ENCODE peak calls at places on chromosomes 7 and 10, in four cellular contexts. One of them, this sample, is unnamed.
A peak's percentile ranks its signal among the peaks of the same experiment; 100 is the strongest.

GRCh38 chr7:98754041-98754479 is 115.8 kb downstream of the TMEM130 start:
- DNase-seq in progenitor cell of endocrine pancreas: no peak
- DNase-seq in PC-3: peak; percentile 7
- DNase-seq in sigmoid colon: no peak
- DNase-seq in this sample: no peak

GRCh38 chr10:12844796-12845524 is 156.6 kb downstream of the CCDC3 start:
- DNase-seq in progenitor cell of endocrine pancreas: no peak
- DNase-seq in PC-3: peak; percentile 71
- DNase-seq in sigmoid colon: peak; percentile 70
- DNase-seq in this sample: no peak

GRCh38 chr10:102065561-102066420 is 642 bp downstream of the HPS6 start:
- DNase-seq in progenitor cell of endocrine pancreas: peak; percentile 25
- DNase-seq in PC-3: no peak
- DNase-seq in sigmoid colon: peak; percentile 68
- DNase-seq in this sample: peak; percentile 32

GRCh38 chr7:145212050-145212449 is 376.2 kb upstream of the TPK1 start:
- DNase-seq in progenitor cell of endocrine pancreas: no peak
- DNase-seq in PC-3: no peak
- DNase-seq in sigmoid colon: no peak
- DNase-seq in this sample: no peak

GRCh38 chr7:110544199-110544598 is 546.7 kb upstream of the LRRN3 start:
- DNase-seq in progenitor cell of endocrine pancreas: no peak
- DNase-seq in PC-3: no peak
- DNase-seq in sigmoid colon: no peak
- DNase-seq in this sample: no peak

GRCh38 chr10:80415734-80416281 is 7.5 kb downstream of the PRXL2A start:
- DNase-seq in progenitor cell of endocrine pancreas: no peak
- DNase-seq in PC-3: no peak
- DNase-seq in sigmoid colon: no peak
- DNase-seq in this sample: no peak

GRCh38 chr7:106313456-106313891 is 28.7 kb upstream of the NAMPT start:
- DNase-seq in progenitor cell of endocrine pancreas: no peak
- DNase-seq in PC-3: peak; percentile 92
- DNase-seq in sigmoid colon: no peak
- DNase-seq in this sample: no peak

GRCh38 chr7:138417103-138417695 is 42.9 kb upstream of the TRIM24 start:
- DNase-seq in progenitor cell of endocrine pancreas: no peak
- DNase-seq in PC-3: no peak
- DNase-seq in sigmoid colon: no peak
- DNase-seq in this sample: no peak

GRCh38 chr7:117061751-117062150 is 108.5 kb downstream of the ST7 start:
- DNase-seq in progenitor cell of endocrine pancreas: no peak
- DNase-seq in PC-3: peak; percentile 54
- DNase-seq in sigmoid colon: no peak
- DNase-seq in this sample: no peak

GRCh38 chr7:1851731-1852531 is 181.9 kb downstream of the ELFN1 start:
- DNase-seq in progenitor cell of endocrine pancreas: no peak
- DNase-seq in PC-3: no peak
- DNase-seq in sigmoid colon: peak; percentile 55
- DNase-seq in this sample: no peak

GRCh38 chr10:3060481-3060889 is 6.9 kb upstream of the PFKP start:
- DNase-seq in progenitor cell of endocrine pancreas: no peak
- DNase-seq in PC-3: no peak
- DNase-seq in sigmoid colon: peak; percentile 45
- DNase-seq in this sample: no peak

GRCh38 chr7:2019693-2020511 is 212.8 kb downstream of the MAD1L1 start:
- DNase-seq in progenitor cell of endocrine pancreas: no peak
- DNase-seq in PC-3: no peak
- DNase-seq in sigmoid colon: peak; percentile 78
- DNase-seq in this sample: peak; percentile 71

GRCh38 chr10:11725912-11726311 is 16.3 kb upstream of the ECHDC3 start:
- DNase-seq in progenitor cell of endocrine pancreas: no peak
- DNase-seq in PC-3: no peak
- DNase-seq in sigmoid colon: no peak
- DNase-seq in this sample: no peak

GRCh38 chr10:11727563-11727962 is 14.6 kb upstream of the ECHDC3 start:
- DNase-seq in progenitor cell of endocrine pancreas: no peak
- DNase-seq in PC-3: no peak
- DNase-seq in sigmoid colon: peak; percentile 21
- DNase-seq in this sample: no peak

GRCh38 chr10:11730779-11731178 is 11.4 kb upstream of the ECHDC3 start:
- DNase-seq in progenitor cell of endocrine pancreas: no peak
- DNase-seq in PC-3: no peak
- DNase-seq in sigmoid colon: peak; percentile 34
- DNase-seq in this sample: no peak

GRCh38 chr10:11729790-11730315 is 12.3 kb upstream of the ECHDC3 start:
- DNase-seq in progenitor cell of endocrine pancreas: no peak
- DNase-seq in PC-3: no peak
- DNase-seq in sigmoid colon: peak; percentile 14
- DNase-seq in this sample: no peak

DNA sequence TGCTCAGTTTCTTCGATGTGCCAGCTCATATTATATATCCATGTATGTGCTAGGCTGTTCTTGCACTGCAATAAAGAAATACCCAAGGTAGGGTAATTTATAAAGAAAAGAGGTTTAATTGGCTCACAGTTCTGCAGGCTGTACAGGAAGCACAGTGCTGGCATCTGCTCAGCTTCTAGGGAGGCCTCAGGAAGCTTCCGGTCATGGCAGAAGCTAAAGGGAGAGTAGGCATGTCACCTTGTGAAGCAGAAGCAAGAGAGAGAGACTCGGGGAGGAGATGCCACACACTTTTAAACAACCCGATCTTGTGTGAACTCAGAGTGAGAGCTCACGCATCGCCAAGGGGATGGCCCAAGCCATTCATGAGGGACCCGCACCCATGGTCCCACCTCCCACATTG is 13.8 kb upstream of the ECHDC3 start:
- DNase-seq in progenitor cell of endocrine pancreas: no peak
- DNase-seq in PC-3: no peak
- DNase-seq in sigmoid colon: no peak
- DNase-seq in this sample: no peak
- TF ChIP-seq CTCF in progenitor cell of endocrine pancreas: no peak
- TF ChIP-seq CTCF in PC-3: no peak
- TF ChIP-seq CTCF in sigmoid colon: no peak
- TF ChIP-seq CTCF in this sample: no peak

GRCh38 chr7:155020996-155021395 is 18.1 kb upstream of the PAXIP1 start:
- DNase-seq in progenitor cell of endocrine pancreas: no peak
- DNase-seq in PC-3: no peak
- DNase-seq in sigmoid colon: no peak
- DNase-seq in this sample: no peak

GRCh38 chr7:155017834-155018233 is 14.9 kb upstream of the PAXIP1 start:
- DNase-seq in progenitor cell of endocrine pancreas: no peak
- DNase-seq in PC-3: no peak
- DNase-seq in sigmoid colon: no peak
- DNase-seq in this sample: no peak

GRCh38 chr7:155021699-155022145 is 18.8 kb upstream of the PAXIP1 start:
- DNase-seq in progenitor cell of endocrine pancreas: no peak
- DNase-seq in PC-3: no peak
- DNase-seq in sigmoid colon: no peak
- DNase-seq in this sample: no peak
- TF ChIP-seq CTCF in progenitor cell of endocrine pancreas: no peak
- TF ChIP-seq CTCF in PC-3: no peak
- TF ChIP-seq CTCF in sigmoid colon: no peak
- TF ChIP-seq CTCF in this sample: no peak

DNA sequence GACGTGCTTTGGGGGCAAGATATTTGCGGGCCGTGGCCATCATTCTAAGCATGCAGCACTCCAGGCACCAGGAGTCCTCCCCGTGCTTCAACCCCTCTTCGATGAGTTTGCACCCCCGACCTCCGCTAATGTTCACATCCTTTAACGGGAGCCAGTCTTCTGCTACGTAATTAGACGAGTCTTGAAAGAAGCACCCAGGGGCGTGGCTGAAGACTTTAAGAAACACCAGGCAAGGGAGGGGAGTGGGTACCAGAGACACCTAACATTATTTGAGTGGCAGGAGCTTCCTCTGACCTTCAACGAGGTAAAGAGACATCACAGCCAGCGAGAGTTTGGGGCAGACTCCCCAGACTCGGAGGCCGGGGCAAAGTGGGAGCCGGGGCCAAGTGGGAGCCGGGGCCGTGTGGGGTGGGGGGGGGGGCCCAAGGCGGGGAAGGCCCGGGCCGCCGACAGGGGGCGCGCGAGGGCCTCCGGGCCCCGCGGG is 31.1 kb upstream of the TOMM7 start:
- DNase-seq in progenitor cell of endocrine pancreas: no peak
- DNase-seq in PC-3: peak; percentile 34
- DNase-seq in sigmoid colon: no peak
- DNase-seq in this sample: no peak
- TF ChIP-seq CTCF in progenitor cell of endocrine pancreas: no peak
- TF ChIP-seq CTCF in PC-3: peak; percentile 46
- TF ChIP-seq CTCF in sigmoid colon: peak; percentile 98
- TF ChIP-seq CTCF in this sample: no peak

DNA sequence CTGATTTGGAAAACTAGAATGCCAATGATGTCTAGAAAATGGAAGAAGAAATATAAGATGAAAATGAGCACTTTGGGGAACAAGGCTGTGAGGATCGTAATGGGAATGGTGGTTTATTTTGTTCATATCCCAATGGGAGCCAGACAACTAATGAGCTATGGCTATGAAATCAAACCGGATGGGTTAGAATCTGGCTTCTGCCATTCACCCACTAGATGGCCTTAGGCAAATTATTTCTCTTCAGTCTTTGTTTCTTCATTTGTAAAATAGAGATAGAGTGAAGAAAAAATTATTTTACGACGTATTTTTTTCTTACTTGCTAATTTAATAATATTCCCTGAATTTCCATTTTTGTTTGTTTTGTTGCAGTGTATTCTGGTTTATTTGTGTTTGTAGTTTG is 572.1 kb upstream of the IGFBP3 start:
- DNase-seq in progenitor cell of endocrine pancreas: no peak
- DNase-seq in PC-3: no peak
- DNase-seq in sigmoid colon: no peak
- DNase-seq in this sample: no peak
- TF ChIP-seq CTCF in progenitor cell of endocrine pancreas: no peak
- TF ChIP-seq CTCF in PC-3: no peak
- TF ChIP-seq CTCF in sigmoid colon: no peak
- TF ChIP-seq CTCF in this sample: no peak

GRCh38 chr7:266851-267840 is 22.8 kb upstream of the FOXL3 start:
- DNase-seq in progenitor cell of endocrine pancreas: no peak
- DNase-seq in PC-3: peak; percentile 62
- DNase-seq in sigmoid colon: no peak
- DNase-seq in this sample: no peak
- TF ChIP-seq CTCF in progenitor cell of endocrine pancreas: peak; percentile 45
- TF ChIP-seq CTCF in PC-3: peak; percentile 60
- TF ChIP-seq CTCF in sigmoid colon: peak; percentile 58
- TF ChIP-seq CTCF in this sample: no peak

GRCh38 chr7:74052628-74053027 is 24.7 kb downstream of the ELN start:
- DNase-seq in progenitor cell of endocrine pancreas: no peak
- DNase-seq in PC-3: no peak
- DNase-seq in sigmoid colon: no peak
- DNase-seq in this sample: no peak

GRCh38 chr7:74051193-74051592 is 23.2 kb downstream of the ELN start:
- DNase-seq in progenitor cell of endocrine pancreas: no peak
- DNase-seq in PC-3: no peak
- DNase-seq in sigmoid colon: no peak
- DNase-seq in this sample: no peak

GRCh38 chr7:74053589-74054186 is 25.7 kb downstream of the ELN start:
- DNase-seq in progenitor cell of endocrine pancreas: no peak
- DNase-seq in PC-3: no peak
- DNase-seq in sigmoid colon: no peak
- DNase-seq in this sample: no peak

GRCh38 chr7:74049997-74050798 is 22.2 kb downstream of the ELN start:
- DNase-seq in progenitor cell of endocrine pancreas: no peak
- DNase-seq in PC-3: no peak
- DNase-seq in sigmoid colon: no peak
- DNase-seq in this sample: no peak

DNA sequence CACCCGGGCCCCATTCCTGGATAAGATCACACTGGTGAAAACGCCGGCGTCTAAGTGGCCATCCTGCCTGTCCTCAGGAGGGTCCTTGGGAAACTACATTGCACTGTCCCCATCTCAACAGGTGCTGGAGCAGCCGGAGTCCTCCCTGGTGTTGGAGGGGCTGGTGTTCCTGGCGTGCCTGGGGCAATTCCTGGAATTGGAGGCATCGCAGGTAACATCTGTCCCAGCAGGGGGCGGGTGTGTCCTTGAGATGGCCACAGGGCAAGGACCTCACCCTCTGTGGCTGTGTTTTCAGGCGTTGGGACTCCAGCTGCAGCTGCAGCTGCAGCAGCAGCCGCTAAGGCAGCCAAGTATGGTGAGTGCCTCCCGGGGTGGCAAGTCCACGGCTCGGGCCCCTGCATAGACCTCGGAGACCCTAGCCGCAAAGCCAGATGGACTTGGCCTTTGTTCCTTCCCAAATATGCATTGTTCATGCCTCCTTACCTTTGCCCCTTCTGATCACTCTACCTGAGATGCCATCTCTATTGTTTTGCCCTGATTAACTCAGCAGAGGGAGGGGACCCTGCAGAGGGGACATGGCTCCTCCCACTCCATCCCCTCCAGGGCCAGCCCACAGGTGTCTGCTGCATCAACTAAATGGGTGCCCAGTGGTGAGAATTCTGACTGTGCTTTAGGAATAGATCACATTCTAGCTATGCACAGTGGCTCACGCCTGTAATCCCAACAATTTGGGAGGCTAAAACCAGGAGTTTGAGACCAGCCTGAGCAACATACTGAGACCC is 23.8 kb downstream of the ELN start:
- DNase-seq in progenitor cell of endocrine pancreas: peak; percentile 52
- DNase-seq in PC-3: peak; percentile 67
- DNase-seq in sigmoid colon: no peak
- DNase-seq in this sample: no peak
- TF ChIP-seq CTCF in progenitor cell of endocrine pancreas: peak; percentile 57
- TF ChIP-seq CTCF in PC-3: peak; percentile 68
- TF ChIP-seq CTCF in sigmoid colon: no peak
- TF ChIP-seq CTCF in this sample: no peak

GRCh38 chr10:21159669-21160068 is 262.6 kb upstream of the NEBL start:
- DNase-seq in progenitor cell of endocrine pancreas: no peak
- DNase-seq in PC-3: peak; percentile 44
- DNase-seq in sigmoid colon: no peak
- DNase-seq in this sample: no peak
- TF ChIP-seq CTCF in progenitor cell of endocrine pancreas: no peak
- TF ChIP-seq CTCF in PC-3: peak; percentile 32
- TF ChIP-seq CTCF in sigmoid colon: no peak
- TF ChIP-seq CTCF in this sample: no peak

DNA sequence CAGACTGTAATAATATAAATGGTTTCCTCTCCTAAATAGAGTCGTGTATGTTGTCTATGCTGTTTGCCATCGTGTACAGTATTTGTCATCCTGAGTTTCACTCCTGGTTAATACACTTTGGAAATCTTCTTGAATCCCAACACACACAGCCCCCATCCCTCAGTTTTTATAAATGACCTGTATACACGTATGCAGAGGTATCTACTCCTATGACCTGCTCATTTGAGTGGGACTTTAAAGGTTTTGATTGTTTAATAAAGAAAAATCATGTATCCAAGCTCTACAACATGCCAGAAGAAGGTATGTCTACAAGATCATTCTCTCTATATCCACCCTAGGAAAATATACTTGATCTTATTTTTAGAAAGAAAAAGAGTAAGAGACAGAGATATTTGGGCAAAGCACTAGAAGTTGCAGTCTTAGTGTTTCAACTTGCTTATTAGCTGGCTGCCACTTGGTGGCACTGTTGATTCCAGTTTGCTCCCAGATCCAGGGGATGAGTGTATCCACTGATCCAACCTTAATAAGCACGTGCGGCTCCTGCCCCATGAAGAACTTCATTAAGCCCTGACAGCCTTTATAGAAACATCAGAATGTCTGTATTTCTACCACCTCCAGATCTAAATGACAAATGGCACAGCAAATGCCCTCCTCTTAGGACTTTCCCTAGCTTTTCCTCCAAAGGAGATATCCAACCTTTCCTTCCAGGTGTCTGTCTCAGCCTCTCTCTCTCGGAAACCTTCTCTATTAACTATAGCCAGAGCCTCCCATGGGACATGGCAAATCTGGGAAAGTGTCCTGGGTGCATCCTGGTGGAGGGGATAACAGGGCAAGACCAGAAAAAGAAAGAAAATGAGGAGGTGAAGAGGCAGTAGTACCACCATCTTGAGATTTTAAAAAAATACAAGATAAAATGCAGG is 181.6 kb upstream of the NEBL start:
- DNase-seq in progenitor cell of endocrine pancreas: peak; percentile 42
- DNase-seq in PC-3: peak; percentile 77
- DNase-seq in sigmoid colon: peak; percentile 68
- DNase-seq in this sample: no peak
- TF ChIP-seq CTCF in progenitor cell of endocrine pancreas: peak; percentile 90
- TF ChIP-seq CTCF in PC-3: peak; percentile 82
- TF ChIP-seq CTCF in sigmoid colon: peak; percentile 63
- TF ChIP-seq CTCF in this sample: no peak